ENCODE peak calls at places on chromosomes 6 and 20, in five cellular contexts. L is A549, F is K562, Z is NB4, Q is GM12878. R is an unnamed sample.

GRCh38 chr20:46400828-46401477 is 5.5 kb downstream of the ELMO2 start:
- DNase-seq in L (no peak), F (no peak), Z (peak; percentile 80), Q (no peak), R (peak; percentile 32)

GRCh38 chr6:20907486-20908071 is 373.3 kb downstream of the CDKAL1 start:
- DNase-seq in L (no peak), F (no peak), Z (peak; percentile 16), Q (no peak), R (no peak)

GRCh38 chr6:133001040-133001570 is 186.7 kb downstream of the RPS12 start:
- DNase-seq in L (no peak), F (no peak), Z (no peak), Q (no peak), R (no peak)

GRCh38 chr6:150352321-150353296 is 16.2 kb upstream of the IYD start:
- DNase-seq in L (peak; percentile 2), F (no peak), Z (no peak), Q (no peak), R (no peak)

GRCh38 chr20:38657390-38657789 is 55.8 kb downstream of the ARHGAP40 start:
- DNase-seq in L (no peak), F (no peak), Z (no peak), Q (no peak), R (no peak)

GRCh38 chr6:25472314-25472713 is 179.7 kb upstream of the SCGN start:
- DNase-seq in L (no peak), F (no peak), Z (no peak), Q (no peak), R (no peak)

GRCh38 chr20:44470327-44470726 is 5.3 kb upstream of the TTPAL start:
- DNase-seq in L (no peak), F (no peak), Z (no peak), Q (no peak), R (no peak)

GRCh38 chr6:95099410-95099809 is 477.9 kb upstream of the MANEA start:
- DNase-seq in L (no peak), F (no peak), Z (no peak), Q (no peak), R (no peak)

GRCh38 chr6:159008656-159009288 is 8.8 kb upstream of the RSPH3 start:
- DNase-seq in L (peak; percentile 29), F (no peak), Z (peak; percentile 66), Q (no peak), R (peak; percentile 30)

GRCh38 chr20:53227523-53227922 is 255.4 kb downstream of the TSHZ2 start:
- DNase-seq in L (no peak), F (no peak), Z (no peak), Q (no peak), R (no peak)

GRCh38 chr6:37731888-37732287 is 34.2 kb upstream of the MDGA1 start:
- DNase-seq in L (peak; percentile 19), F (peak; percentile 78), Z (peak; percentile 65), Q (peak; percentile 39), R (no peak)

GRCh38 chr20:38120625-38120988 is 44.5 kb downstream of the TGM2 start:
- DNase-seq in L (no peak), F (no peak), Z (no peak), Q (no peak), R (no peak)

GRCh38 chr20:37737806-37738442 is 44.1 kb downstream of the CTNNBL1 start:
- DNase-seq in L (no peak), F (no peak), Z (peak; percentile 32), Q (no peak), R (no peak)

GRCh38 chr20:63472862-63473390 is 471 bp upstream of the KCNQ2 start:
- DNase-seq in L (no peak), F (no peak), Z (no peak), Q (no peak), R (no peak)

GRCh38 chr6:6751615-6752014 is 163.1 kb downstream of the LY86 start:
- DNase-seq in L (no peak), F (peak; percentile 33), Z (peak; percentile 95), Q (no peak), R (no peak)

GRCh38 chr6:34969662-34970265 is 80.7 kb downstream of the ANKS1A start:
- DNase-seq in L (no peak), F (peak; percentile 48), Z (no peak), Q (no peak), R (no peak)

GRCh38 chr20:23684261-23684660 is 4.6 kb downstream of the CST4 start:
- DNase-seq in L (no peak), F (no peak), Z (no peak), Q (no peak), R (no peak)

DNA sequence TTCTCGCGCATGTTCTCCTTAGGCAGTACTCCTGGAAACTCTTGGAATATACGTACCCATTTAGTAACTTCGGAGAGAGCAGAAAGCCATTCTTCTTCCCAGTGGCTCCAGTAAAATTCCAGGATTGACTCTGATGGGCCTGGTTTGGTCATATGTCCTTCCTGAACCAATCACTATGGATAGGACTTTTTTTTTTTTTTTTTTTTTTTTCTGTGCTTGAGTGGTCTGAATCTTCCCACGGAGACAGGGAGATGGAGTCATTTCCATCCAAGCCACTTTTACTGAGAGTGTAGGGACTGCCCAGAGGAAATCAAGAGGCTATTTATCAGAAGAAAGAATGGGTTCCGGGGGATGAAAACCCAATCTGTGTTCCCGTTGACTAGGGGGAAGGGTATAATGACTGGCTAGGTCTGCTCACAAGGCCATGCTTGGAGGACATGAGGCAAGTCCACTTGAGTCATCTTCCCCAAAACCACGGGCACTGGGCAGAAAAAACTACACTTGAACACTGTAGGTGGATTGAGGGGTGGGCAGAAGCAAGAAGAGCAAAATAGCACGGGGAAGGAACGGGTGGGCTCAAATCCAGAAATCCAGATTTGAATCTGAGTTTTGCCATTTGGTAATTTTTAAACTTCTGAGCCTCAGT is 35.5 kb upstream of the MRPS18A start:
- DNase-seq in L (no peak), F (no peak), Z (peak; percentile 64), Q (no peak), R (no peak)
- TF ChIP-seq MYC in L (no peak), F (no peak), Z (no peak), Q (no peak), R (no peak)

GRCh38 chr6:148671085-148671484 is 75.7 kb upstream of the UST start:
- DNase-seq in L (no peak), F (no peak), Z (no peak), Q (no peak), R (no peak)

GRCh38 chr6:148677594-148678476 is 69.0 kb upstream of the UST start:
- DNase-seq in L (no peak), F (no peak), Z (peak; percentile 54), Q (peak; percentile 82), R (no peak)

GRCh38 chr6:148667395-148667794 is 79.4 kb upstream of the UST start:
- DNase-seq in L (no peak), F (no peak), Z (no peak), Q (no peak), R (no peak)

DNA sequence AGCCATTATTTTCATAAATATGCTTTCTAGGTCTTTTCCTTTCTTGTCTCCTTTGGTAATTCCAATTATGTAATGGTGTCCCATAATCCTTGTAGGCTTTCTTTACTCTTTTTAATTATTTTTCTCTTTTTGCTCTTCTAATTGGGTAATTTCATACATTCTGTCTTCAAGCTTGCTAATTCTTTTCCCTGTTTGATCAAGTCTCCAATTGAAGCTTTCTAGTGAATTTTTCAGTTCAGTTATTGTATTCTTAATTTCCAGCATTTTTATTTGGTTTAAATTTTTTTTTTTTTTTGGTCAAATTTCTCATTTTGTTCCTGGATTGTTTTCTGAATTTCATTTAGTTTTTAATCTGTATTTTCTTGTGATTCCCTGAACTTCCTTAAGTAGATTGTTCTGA is 74.9 kb upstream of the UST start:
- DNase-seq in L (no peak), F (no peak), Z (no peak), Q (no peak), R (no peak)
- TF ChIP-seq MYC in L (no peak), F (no peak), Z (no peak), Q (no peak), R (no peak)

GRCh38 chr20:5677389-5677788 is 72.8 kb upstream of the SHLD1 start:
- DNase-seq in L (no peak), F (no peak), Z (no peak), Q (no peak), R (no peak)

GRCh38 chr20:5675103-5676091 is 74.8 kb upstream of the SHLD1 start:
- DNase-seq in L (no peak), F (no peak), Z (peak; percentile 59), Q (no peak), R (no peak)

GRCh38 chr20:5670874-5671273 is 79.3 kb upstream of the SHLD1 start:
- DNase-seq in L (no peak), F (no peak), Z (peak; percentile 35), Q (no peak), R (no peak)

GRCh38 chr20:5670137-5670536 is 80.1 kb upstream of the SHLD1 start:
- DNase-seq in L (no peak), F (no peak), Z (peak; percentile 58), Q (no peak), R (no peak)

DNA sequence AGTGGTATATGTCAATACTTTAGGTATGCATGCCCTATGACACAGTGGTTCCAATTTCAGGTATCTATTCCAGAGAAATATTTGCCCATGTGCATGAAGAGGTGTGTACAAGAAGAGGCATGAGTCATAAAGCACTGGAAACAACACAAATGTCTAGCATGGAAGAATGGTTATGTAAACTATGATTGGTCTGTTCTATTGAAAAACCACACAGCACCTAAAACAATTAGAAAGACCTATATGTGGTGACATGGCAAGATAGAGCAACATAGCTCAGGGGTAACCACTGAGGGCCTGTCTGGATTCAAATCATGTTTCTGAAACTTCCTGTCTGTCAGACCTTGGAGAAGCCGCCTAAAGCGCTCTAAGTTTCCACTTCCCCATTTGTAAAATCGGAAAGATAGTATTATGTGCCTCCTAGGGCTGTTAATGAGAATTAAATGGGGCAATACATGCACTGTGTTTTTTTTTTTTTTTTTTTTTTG is 76.0 kb upstream of the SHLD1 start:
- DNase-seq in L (no peak), F (no peak), Z (peak; percentile 97), Q (peak; percentile 94), R (no peak)
- TF ChIP-seq MYC in L (no peak), F (no peak), Z (peak; percentile 77), Q (no peak), R (no peak)

DNA sequence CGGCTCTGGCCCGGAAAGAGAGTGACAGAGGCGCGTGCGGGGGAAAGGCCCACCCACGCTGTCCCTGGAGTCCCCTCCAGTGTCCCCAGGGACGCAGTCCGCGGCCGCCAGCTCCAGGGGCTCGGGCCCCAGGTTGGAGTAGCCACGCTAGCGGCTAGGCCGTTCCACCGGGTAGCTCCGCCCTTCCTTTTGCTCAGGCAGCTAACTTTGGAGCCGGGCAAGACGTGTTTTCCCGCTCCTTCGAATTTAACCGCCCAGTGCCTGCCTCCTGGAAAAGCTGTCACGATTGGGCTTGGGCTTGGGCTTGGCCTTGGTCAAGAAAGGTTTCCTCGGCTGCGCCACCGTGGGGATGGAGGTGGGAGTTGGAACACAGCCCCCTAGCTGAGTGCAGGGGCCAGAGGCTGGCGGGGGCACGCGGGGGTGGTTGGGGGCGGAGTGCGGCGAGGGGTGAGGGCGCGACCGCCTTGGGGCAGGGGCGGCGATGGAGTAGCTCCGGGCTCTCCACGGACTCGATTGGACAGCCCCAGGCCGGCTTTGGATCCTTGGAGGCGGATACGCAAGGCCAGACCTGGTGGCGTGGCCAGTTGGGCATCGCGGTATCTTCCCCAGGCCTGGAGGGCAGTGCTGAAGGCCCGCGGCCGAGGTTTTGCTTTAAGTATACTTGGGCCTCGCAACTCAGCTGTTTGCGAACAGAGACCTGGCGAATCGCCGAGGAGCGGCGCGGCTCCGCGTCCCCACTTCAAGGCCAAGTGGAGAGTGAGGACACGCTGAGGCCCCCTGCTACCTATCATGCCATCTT is 4.5 kb downstream of the LINC00237 start:
- DNase-seq in L (no peak), F (no peak), Z (peak; percentile 79), Q (no peak), R (no peak)
- TF ChIP-seq MYC in L (no peak), F (no peak), Z (no peak), Q (no peak), R (no peak)

R was measured in endothelial cell of umbilical vein.